ENCODE peak calls at places on chromosomes 1 and 21, in six cellular contexts. Y is GM12865; Z is lung; Q is activated CD4-positive, alpha-beta memory T cell treated with anti-CD3 and anti-CD28 coated beads, Interleukin-2, amount 10 ng/mL, durations not matched to agents 7 days and 5 days; F is stimulated activated CD4-positive, alpha-beta T cell treated with anti-CD3 and anti-CD28 coated beads, TNF-alpha, amount 100 ng/mL, for 4 hours; A is cardiac fibroblast. R is an unnamed sample.

GRCh38 chr1:96130432-96130831 is 591.2 kb upstream of the PTBP2 start:
- DNase-seq in Y (no peak), Z (no peak), Q (no peak), F (no peak), A (no peak), R (no peak)

GRCh38 chr21:14541840-14542495 is 4.1 kb downstream of the SAMSN1 start:
- DNase-seq in Y (no peak), Z (no peak), Q (no peak), F (no peak), A (peak; percentile 62), R (no peak)

GRCh38 chr21:36282568-36283230 is 37.3 kb upstream of the MORC3 start:
- DNase-seq in Y (peak; percentile 13), Z (no peak), Q (no peak), F (no peak), A (peak; percentile 29), R (no peak)

GRCh38 chr1:194300340-194300739 is 1113.9 kb upstream of the B3GALT2 start:
- DNase-seq in Y (no peak), Z (no peak), Q (no peak), F (no peak), A (no peak), R (no peak)

GRCh38 chr1:219317762-219318353 is 144.2 kb downstream of the LYPLAL1 start:
- DNase-seq in Y (peak; percentile 49), Z (no peak), Q (no peak), F (no peak), A (peak; percentile 47), R (no peak)

GRCh38 chr1:239717097-239718051 is 331.0 kb downstream of the CHRM3 start:
- DNase-seq in Y (no peak), Z (no peak), Q (no peak), F (no peak), A (no peak), R (no peak)

GRCh38 chr1:206890690-206891089 is 6.6 kb upstream of the IL24 start:
- DNase-seq in Y (no peak), Z (no peak), Q (no peak), F (no peak), A (peak; percentile 94), R (no peak)

GRCh38 chr1:156969496-156969895 is 49.1 kb downstream of the LRRC71 start:
- DNase-seq in Y (no peak), Z (no peak), Q (no peak), F (no peak), A (no peak), R (no peak)

GRCh38 chr1:76492752-76493420 is 374.4 kb upstream of the ST6GALNAC5 start:
- DNase-seq in Y (no peak), Z (no peak), Q (no peak), F (no peak), A (no peak), R (no peak)